ENCODE peak calls at places on chromosomes 6 and 20, in eight cellular contexts. Y is AG08395; G is MG63; K is nephron progenitor cell; S is stimulated activated CD8-positive, alpha-beta memory T cell treated with anti-CD3 and anti-CD28 coated beads, Interleukin-12 subunit alpha, Interleukin-12 subunit beta, amount 100 ng/mL, for 4 hours; L is left ventricle myocardium inferior; A is GM03348; W is CD8-positive, alpha-beta T cell. X is an unnamed sample.

GRCh38 chr20:24662756-24663399 is 193.4 kb downstream of the SYNDIG1 start:
- DNase-seq in W (no peak), K (no peak), A (peak), G (no peak), S (no peak), L (no peak), Y (peak), X (no peak)

GRCh38 chr6:45148711-45149341 is 179.3 kb upstream of the RUNX2 start:
- DNase-seq in L (no peak), A (peak), Y (peak), S (no peak), W (no peak), G (no peak), K (no peak), X (no peak)

GRCh38 chr20:63641146-63641791 is 12.0 kb downstream of the STMN3 start:
- DNase-seq in W (no peak), S (peak), K (no peak), G (no peak), L (no peak), A (no peak), Y (no peak), X (no peak)

GRCh38 chr20:47761478-47762047 is 23.7 kb downstream of the SULF2 start:
- DNase-seq in G (no peak), W (no peak), L (no peak), A (no peak), S (no peak), K (no peak), Y (no peak), X (no peak)

GRCh38 chr6:14059791-14060436 is 57.7 kb upstream of the CD83 start:
- DNase-seq in W (no peak), Y (no peak), A (no peak), K (no peak), G (peak), S (no peak), L (peak), X (no peak)

GRCh38 chr6:22880686-22881433 is 311.5 kb downstream of the HDGFL1 start:
- DNase-seq in S (no peak), G (peak), L (no peak), Y (peak), A (peak), W (no peak), K (no peak), X (no peak)

GRCh38 chr6:168193816-168194701 is 115.0 kb upstream of the FRMD1 start:
- DNase-seq in K (no peak), A (no peak), W (no peak), Y (no peak), G (no peak), L (no peak), S (no peak), X (no peak)

GRCh38 chr6:156942266-156942665 is 165.1 kb downstream of the ARID1B start:
- DNase-seq in Y (no peak), K (no peak), W (no peak), A (no peak), G (no peak), S (no peak), L (no peak), X (no peak)

GRCh38 chr6:19142236-19142635 is 694.9 kb upstream of the ID4 start:
- DNase-seq in L (no peak), K (no peak), Y (no peak), A (no peak), G (no peak), W (no peak), S (no peak), X (no peak)

GRCh38 chr20:62969939-62970306 is 17.4 kb downstream of the SLC17A9 start:
- DNase-seq in K (no peak), L (no peak), A (no peak), W (no peak), S (no peak), Y (no peak), G (no peak), X (no peak)

GRCh38 chr6:168049681-168050224 is 29.3 kb downstream of the FRMD1 start:
- DNase-seq in L (no peak), W (no peak), K (no peak), G (no peak), Y (no peak), A (no peak), S (no peak), X (no peak)

GRCh38 chr6:222468-222867 is 69.8 kb upstream of the DUSP22 start:
- DNase-seq in L (no peak), W (no peak), K (no peak), A (no peak), G (no peak), S (no peak), Y (no peak), X (no peak)

GRCh38 chr20:40953856-40954255 is 74.8 kb upstream of the TOP1 start:
- DNase-seq in W (no peak), L (no peak), Y (peak), G (peak), S (no peak), A (no peak), K (no peak), X (no peak)

GRCh38 chr6:30678964-30679726 is 6.3 kb upstream of the DHX16 start:
- DNase-seq in G (peak), A (peak), L (peak), Y (peak), S (peak), K (peak), W (peak), X (no peak)

GRCh38 chr6:12276332-12276943 is 13.7 kb upstream of the EDN1 start:
- DNase-seq in K (no peak), Y (no peak), S (no peak), A (no peak), G (no peak), W (no peak), L (no peak), X (no peak)

GRCh38 chr20:34549291-34549928 is 9.1 kb upstream of the MAP1LC3A start:
- DNase-seq in K (peak), Y (no peak), G (no peak), S (no peak), L (no peak), W (no peak), A (no peak), X (no peak)

GRCh38 chr20:10171864-10172751 is 46.5 kb upstream of the SNAP25 start:
- DNase-seq in A (peak), W (no peak), S (no peak), Y (peak), G (peak), K (peak), L (no peak), X (no peak)

GRCh38 chr6:116512709-116513108 is 1.3 kb downstream of the CALHM5 start:
- DNase-seq in Y (no peak), K (no peak), W (no peak), G (no peak), A (no peak), S (no peak), L (no peak), X (no peak)

GRCh38 chr6:142883011-142883410 is 62.0 kb downstream of the HIVEP2 start:
- DNase-seq in Y (no peak), L (no peak), G (no peak), W (no peak), A (peak), K (no peak), S (no peak), X (no peak)

GRCh38 chr20:44646023-44646640 is 5.4 kb downstream of the ADA start:
- DNase-seq in L (no peak), A (no peak), G (no peak), W (no peak), S (no peak), K (no peak), Y (no peak), X (no peak)

GRCh38 chr6:35191899-35192298 is 21.9 kb upstream of the SCUBE3 start:
- DNase-seq in K (no peak), L (no peak), Y (no peak), S (peak), G (no peak), A (no peak), W (no peak), X (no peak)

GRCh38 chr6:45477278-45477677 is 99.5 kb upstream of the SUPT3H start:
- DNase-seq in L (no peak), A (no peak), W (no peak), S (no peak), Y (no peak), K (no peak), G (no peak), X (no peak)

GRCh38 chr6:149452062-149452939 is 32.5 kb downstream of the ZC3H12D start:
- DNase-seq in G (no peak), L (no peak), W (no peak), A (no peak), K (no peak), Y (no peak), S (no peak), X (no peak)

X was measured in SK-N-MC.